ENCODE peak calls at places on chromosomes 2 and 18, in six cellular contexts. O, G, W, X, Y and I are unnamed samples.

GRCh38 chr2:64463784-64464183 is 9.8 kb downstream of the LGALSL start:
- DNase-seq in O (no peak), G (peak; percentile 92), W (peak; percentile 92), X (no peak), Y (no peak), I (peak; percentile 69)

GRCh38 chr2:222864296-222864695 is 3.5 kb downstream of the ACSL3 start:
- DNase-seq in O (no peak), G (peak; percentile 87), W (peak; percentile 93), X (no peak), Y (no peak), I (peak; percentile 58)

GRCh38 chr2:74715880-74716279 is 61.8 kb downstream of the SEMA4F start:
- DNase-seq in O (no peak), G (no peak), W (no peak), X (no peak), Y (no peak), I (no peak)

GRCh38 chr2:30655211-30655610 is 152.0 kb downstream of the CAPN13 start:
- DNase-seq in O (no peak), G (no peak), W (peak; percentile 12), X (no peak), Y (no peak), I (no peak)

GRCh38 chr2:237391140-237391539 is 22.8 kb downstream of the COL6A3 start:
- DNase-seq in O (no peak), G (no peak), W (no peak), X (no peak), Y (no peak), I (no peak)

GRCh38 chr2:51153236-51153635 is 121.3 kb upstream of the NRXN1 start:
- DNase-seq in O (no peak), G (no peak), W (no peak), X (no peak), Y (no peak), I (no peak)

GRCh38 chr2:137467246-137467862 is 496.9 kb upstream of the HNMT start:
- DNase-seq in O (no peak), G (peak; percentile 58), W (peak; percentile 44), X (no peak), Y (no peak), I (peak; percentile 72)

GRCh38 chr2:229314117-229314516 is 43.0 kb upstream of the PID1 start:
- DNase-seq in O (no peak), G (peak; percentile 68), W (peak; percentile 21), X (no peak), Y (no peak), I (no peak)

GRCh38 chr18:54233761-54234160 is 9.3 kb upstream of the MBD2 start:
- DNase-seq in O (no peak), G (no peak), W (no peak), X (no peak), Y (no peak), I (no peak)

GRCh38 chr18:36580874-36581750 is 247.7 kb downstream of the TPGS2 start:
- DNase-seq in O (no peak), G (peak; percentile 70), W (peak; percentile 84), X (no peak), Y (no peak), I (peak; percentile 72)

GRCh38 chr2:130352229-130352628 is 3.6 kb upstream of the PTPN18 start:
- DNase-seq in O (no peak), G (no peak), W (no peak), X (no peak), Y (no peak), I (no peak)

GRCh38 chr2:69946351-69947077 is 14.9 kb downstream of the ASPRV1 start:
- DNase-seq in O (peak; percentile 96), G (peak; percentile 82), W (peak; percentile 71), X (no peak), Y (no peak), I (peak; percentile 90)

DNA sequence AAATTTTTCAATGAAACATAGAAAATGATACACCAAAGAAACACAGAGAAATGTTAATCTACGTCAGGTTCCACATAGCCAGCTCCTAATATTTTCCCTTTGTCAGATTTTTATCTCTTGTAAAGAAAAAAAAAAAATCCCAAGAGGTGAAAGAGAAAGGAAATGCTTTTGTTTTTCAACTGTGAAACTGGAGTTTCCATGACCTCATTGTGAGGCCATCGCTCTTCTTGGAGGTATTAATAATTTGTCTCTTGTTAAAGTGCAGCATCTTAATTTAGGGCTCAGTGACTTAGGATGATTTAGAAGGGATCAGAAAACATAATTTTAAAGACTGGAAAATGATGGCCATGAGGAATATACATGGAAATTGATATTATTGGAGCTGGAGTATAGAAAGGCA is 21.7 kb downstream of the ARHGAP28 start:
- DNase-seq in O (no peak), G (no peak), W (no peak), X (no peak), Y (no peak), I (no peak)
- H3K4me3 ChIP-seq in O (no peak overlapping the region), G (no peak overlapping the region), W (no peak overlapping the region), X (no peak overlapping the region), Y (no peak overlapping the region), I (no peak overlapping the region)

DNA sequence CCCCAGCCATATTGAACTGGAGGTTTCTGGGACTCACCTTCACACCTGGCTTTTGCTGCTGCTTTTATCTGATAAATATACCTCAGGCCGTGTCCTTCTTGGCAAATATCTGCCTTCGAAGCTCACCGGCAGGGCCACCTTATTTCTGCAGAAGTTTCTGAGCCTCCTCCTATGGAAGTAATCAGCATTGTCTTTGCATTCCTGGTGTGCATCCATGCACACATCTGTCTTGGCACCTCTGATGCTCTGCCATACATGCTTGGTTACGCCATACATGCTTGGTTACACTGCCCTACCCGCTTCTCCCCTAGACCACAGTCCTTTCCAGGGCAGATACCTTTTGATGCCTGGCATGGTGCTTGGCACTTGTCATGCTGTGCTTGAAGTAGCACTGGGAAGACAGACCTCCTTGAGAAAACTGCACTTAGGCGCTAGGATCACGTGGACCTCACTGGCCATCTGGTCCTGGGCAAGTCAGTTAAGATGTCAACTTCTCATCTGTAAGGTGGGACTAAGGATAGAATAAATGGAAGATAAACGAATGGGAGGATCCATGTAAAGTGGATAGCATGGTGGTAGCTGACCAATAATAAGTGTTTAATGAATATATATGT is 66.8 kb downstream of the ZNF236 start:
- DNase-seq in O (peak; percentile 17), G (no peak), W (no peak), X (no peak), Y (no peak), I (no peak)
- TF ChIP-seq CTCF in O (no peak), G (no peak), W (no peak), X (no peak), Y (no peak), I (no peak)

DNA sequence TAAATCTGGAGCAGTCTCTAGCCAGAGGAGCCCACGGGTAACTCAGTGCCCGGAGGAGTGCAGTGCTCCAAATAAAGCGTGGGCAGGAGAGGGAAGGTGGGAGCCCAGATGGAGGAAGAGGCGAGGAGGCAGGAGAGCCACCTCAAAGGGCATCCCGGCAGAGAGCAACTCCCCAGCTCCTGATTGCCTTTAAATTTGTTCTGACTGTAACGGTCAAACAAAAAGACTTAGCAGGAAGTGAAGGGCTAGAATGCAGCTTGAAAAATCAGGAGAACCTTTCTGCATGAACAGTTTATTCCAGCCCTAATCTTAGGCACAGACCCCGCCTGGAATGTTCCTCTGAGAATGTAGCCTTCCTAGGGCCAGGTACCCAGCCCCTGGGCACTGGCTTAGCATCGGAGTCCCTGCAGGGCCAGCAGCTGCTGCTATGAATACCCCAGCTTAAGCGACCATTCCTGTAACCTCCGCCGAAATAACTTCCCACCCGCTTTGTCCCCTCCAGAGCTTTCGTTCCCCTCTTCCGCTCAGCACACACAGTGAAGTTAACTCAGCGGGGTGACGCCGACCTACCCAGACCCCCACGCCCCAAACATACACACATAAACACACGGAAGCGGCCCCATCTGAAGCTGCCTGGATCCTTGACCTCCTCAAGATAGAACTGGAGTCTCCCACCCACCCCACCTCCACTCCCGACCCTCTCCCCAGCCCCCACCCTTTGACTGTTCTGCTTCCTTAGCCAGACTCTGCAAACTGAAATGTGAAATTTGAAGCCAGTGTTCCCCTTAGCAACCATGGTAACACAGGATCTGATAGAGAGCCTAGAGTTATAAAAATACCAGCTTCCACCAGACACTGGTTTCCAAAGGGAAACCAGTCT is 123.2 kb downstream of the SMAD7 start:
- DNase-seq in O (peak; percentile 62), G (peak; percentile 56), W (peak; percentile 68), X (no peak), Y (peak; percentile 33), I (no peak)
- H3K4me3 ChIP-seq in O (peak overlapping the region; percentile 30), G (no peak overlapping the region), W (peak overlapping the region; percentile 15), X (peak overlapping the region; percentile 36), Y (no peak overlapping the region), I (no peak overlapping the region)

GRCh38 chr2:136091899-136092298 is 26.1 kb downstream of the CXCR4 start:
- DNase-seq in O (no peak), G (no peak), W (no peak), X (no peak), Y (no peak), I (no peak)

GRCh38 chr2:136081582-136082210 is 36.3 kb downstream of the CXCR4 start:
- DNase-seq in O (no peak), G (no peak), W (no peak), X (no peak), Y (no peak), I (no peak)

GRCh38 chr2:136085810-136086209 is 32.1 kb downstream of the CXCR4 start:
- DNase-seq in O (peak; percentile 37), G (no peak), W (no peak), X (no peak), Y (no peak), I (no peak)

GRCh38 chr2:136086253-136087016 is 31.5 kb downstream of the CXCR4 start:
- DNase-seq in O (no peak), G (no peak), W (no peak), X (no peak), Y (no peak), I (no peak)
- TF ChIP-seq CTCF in O (no peak), G (no peak), W (no peak), X (no peak), Y (no peak), I (no peak)

GRCh38 chr2:203646961-203647360 is 59.5 kb upstream of the CD28 start:
- DNase-seq in O (no peak), G (no peak), W (no peak), X (no peak), Y (no peak), I (no peak)

GRCh38 chr2:203650860-203651613 is 55.4 kb upstream of the CD28 start:
- DNase-seq in O (no peak), G (peak; percentile 82), W (peak; percentile 77), X (no peak), Y (no peak), I (peak; percentile 81)

GRCh38 chr2:203648273-203648672 is 58.2 kb upstream of the CD28 start:
- DNase-seq in O (no peak), G (no peak), W (no peak), X (no peak), Y (no peak), I (no peak)

GRCh38 chr2:203647579-203647978 is 58.9 kb upstream of the CD28 start:
- DNase-seq in O (no peak), G (no peak), W (no peak), X (no peak), Y (no peak), I (no peak)

GRCh38 chr2:203649176-203649814 is 57.1 kb upstream of the CD28 start:
- DNase-seq in O (no peak), G (no peak), W (no peak), X (no peak), Y (no peak), I (no peak)
- H3K4me3 ChIP-seq in O (no peak overlapping the region), G (no peak overlapping the region), W (no peak overlapping the region), X (no peak overlapping the region), Y (no peak overlapping the region), I (no peak overlapping the region)

GRCh38 chr2:176269319-176270099 is at the start of gene MTX2:
- DNase-seq in O (peak; percentile 23), G (peak; percentile 69), W (peak; percentile 87), X (peak; percentile 74), Y (peak; percentile 71), I (peak; percentile 77)
- TF ChIP-seq CTCF in O (no peak), G (no peak), W (peak; percentile 8), X (peak; percentile 43), Y (peak; percentile 8), I (peak; percentile 11)